ENCODE peak calls at places on chromosomes 4 and X, in six cellular contexts. One of them, this sample, is unnamed.

GRCh38 chr4:62131049-62131448 is 930.9 kb downstream of the ADGRL3 start:
- DNase-seq in fibroblast of the conjunctiva: no peak
- DNase-seq in GM04504: no peak
- DNase-seq in Karpas-422: no peak
- DNase-seq in amniotic stem cell: no peak
- DNase-seq in body of pancreas: no peak
- DNase-seq in this sample: no peak

GRCh38 chr4:39237179-39237578 is 54.9 kb downstream of the WDR19 start:
- DNase-seq in GM04504: no peak
- DNase-seq in amniotic stem cell: no peak
- DNase-seq in fibroblast of the conjunctiva: no peak
- DNase-seq in Karpas-422: no peak
- DNase-seq in body of pancreas: no peak
- DNase-seq in this sample: no peak

GRCh38 chrX:28997716-28998115 is 410.5 kb downstream of the IL1RAPL1 start:
- DNase-seq in fibroblast of the conjunctiva: no peak
- DNase-seq in amniotic stem cell: no peak
- DNase-seq in body of pancreas: no peak
- DNase-seq in Karpas-422: no peak
- DNase-seq in GM04504: no peak
- DNase-seq in this sample: no peak

GRCh38 chr4:157992038-157992706 is 180.7 kb downstream of the GASK1B start:
- DNase-seq in amniotic stem cell: peak; percentile 69
- DNase-seq in Karpas-422: peak; percentile 91
- DNase-seq in body of pancreas: peak; percentile 38
- DNase-seq in GM04504: peak; percentile 55
- DNase-seq in fibroblast of the conjunctiva: peak; percentile 69
- DNase-seq in this sample: no peak

GRCh38 chr4:147492301-147492700 is 11.4 kb downstream of the EDNRA start:
- DNase-seq in GM04504: no peak
- DNase-seq in fibroblast of the conjunctiva: no peak
- DNase-seq in amniotic stem cell: no peak
- DNase-seq in Karpas-422: no peak
- DNase-seq in body of pancreas: no peak
- DNase-seq in this sample: no peak

GRCh38 chr4:165384186-165384585 is 5.4 kb downstream of the CPE start:
- DNase-seq in body of pancreas: no peak
- DNase-seq in GM04504: no peak
- DNase-seq in Karpas-422: no peak
- DNase-seq in fibroblast of the conjunctiva: no peak
- DNase-seq in amniotic stem cell: no peak
- DNase-seq in this sample: no peak

GRCh38 chrX:42943051-42943450 is 165.1 kb upstream of the PPP1R2C start:
- DNase-seq in GM04504: no peak
- DNase-seq in body of pancreas: no peak
- DNase-seq in amniotic stem cell: no peak
- DNase-seq in Karpas-422: no peak
- DNase-seq in fibroblast of the conjunctiva: no peak
- DNase-seq in this sample: no peak

GRCh38 chr4:53644607-53645006 is 53.3 kb upstream of the LNX1 start:
- DNase-seq in fibroblast of the conjunctiva: no peak
- DNase-seq in amniotic stem cell: no peak
- DNase-seq in GM04504: no peak
- DNase-seq in Karpas-422: peak; percentile 29
- DNase-seq in body of pancreas: peak; percentile 90
- DNase-seq in this sample: no peak

GRCh38 chrX:18674417-18674787 is 2.5 kb upstream of the RS1 start:
- DNase-seq in amniotic stem cell: no peak
- DNase-seq in body of pancreas: peak; percentile 38
- DNase-seq in fibroblast of the conjunctiva: no peak
- DNase-seq in GM04504: no peak
- DNase-seq in Karpas-422: no peak
- DNase-seq in this sample: no peak

GRCh38 chrX:30643313-30643821 is 9.9 kb upstream of the GK start:
- DNase-seq in fibroblast of the conjunctiva: no peak
- DNase-seq in body of pancreas: no peak
- DNase-seq in amniotic stem cell: no peak
- DNase-seq in Karpas-422: no peak
- DNase-seq in GM04504: peak; percentile 42
- DNase-seq in this sample: no peak

GRCh38 chrX:44705817-44706551 is 137.8 kb upstream of the DUSP21 start:
- DNase-seq in fibroblast of the conjunctiva: no peak
- DNase-seq in Karpas-422: peak; percentile 66
- DNase-seq in body of pancreas: no peak
- DNase-seq in GM04504: no peak
- DNase-seq in amniotic stem cell: no peak
- DNase-seq in this sample: no peak

GRCh38 chr4:92021788-92022187 is 282.0 kb upstream of the GRID2 start:
- DNase-seq in amniotic stem cell: no peak
- DNase-seq in body of pancreas: peak; percentile 21
- DNase-seq in GM04504: no peak
- DNase-seq in Karpas-422: no peak
- DNase-seq in fibroblast of the conjunctiva: no peak
- DNase-seq in this sample: no peak

GRCh38 chr4:36917413-36917812 is 327.1 kb upstream of the NWD2 start:
- DNase-seq in Karpas-422: peak; percentile 61
- DNase-seq in fibroblast of the conjunctiva: no peak
- DNase-seq in amniotic stem cell: no peak
- DNase-seq in body of pancreas: no peak
- DNase-seq in GM04504: no peak
- DNase-seq in this sample: no peak

This sample was measured in amygdala.